ENCODE peak calls at places on chromosome 13, in four cellular contexts. G, S, H and R are unnamed samples.

GRCh38 chr13:24681930-24682329 is 1.7 kb downstream of the ATP12A start:
- DNase-seq in G (no peak), S (no peak), H (no peak), R (no peak)

GRCh38 chr13:49585220-49586157 is at the start of gene RCBTB1:
- DNase-seq in G (peak), S (peak), H (peak), R (peak)

GRCh38 chr13:60661514-60661913 is 264.5 kb downstream of the TDRD3 start:
- DNase-seq in G (no peak), S (no peak), H (no peak), R (no peak)

GRCh38 chr13:71718931-71719330 is 148.1 kb downstream of the DACH1 start:
- DNase-seq in G (no peak), S (no peak), H (no peak), R (no peak)

GRCh38 chr13:33053397-33054066 is 37.3 kb downstream of the KL start:
- DNase-seq in G (no peak), S (no peak), H (no peak), R (no peak)

GRCh38 chr13:83286737-83287136 is 595.5 kb downstream of the SLITRK1 start:
- DNase-seq in G (peak), S (no peak), H (no peak), R (no peak)

GRCh38 chr13:75486146-75486545 is 4.2 kb upstream of the TBC1D4 start:
- DNase-seq in G (no peak), S (no peak), H (no peak), R (no peak)

GRCh38 chr13:19159761-19160420 is 21.7 kb downstream of the TUBA3C start:
- DNase-seq in G (no peak), S (no peak), H (no peak), R (no peak)

GRCh38 chr13:110194456-110194855 is 112.5 kb downstream of the COL4A1 start:
- DNase-seq in G (no peak), S (no peak), H (no peak), R (no peak)

GRCh38 chr13:95948646-95949045 is 104.6 kb downstream of the UGGT2 start:
- DNase-seq in G (peak), S (no peak), H (no peak), R (no peak)

GRCh38 chr13:77751513-77752456 is 54.3 kb downstream of the SLAIN1 start:
- DNase-seq in G (peak), S (peak), H (peak), R (peak)

GRCh38 chr13:61728468-61728867 is 312.8 kb upstream of the PCDH20 start:
- DNase-seq in G (peak), S (peak), H (peak), R (no peak)

GRCh38 chr13:43663474-43664090 is 123.2 kb downstream of the ENOX1 start:
- DNase-seq in G (peak), S (no peak), H (no peak), R (no peak)

GRCh38 chr13:46181799-46182490 is at the start of gene LCP1:
- DNase-seq in G (no peak), S (no peak), H (no peak), R (no peak)

GRCh38 chr13:113741101-113741731 is 17.8 kb upstream of the TMEM255B start:
- DNase-seq in G (no peak), S (no peak), H (no peak), R (no peak)

GRCh38 chr13:43880930-43881329 is 1.2 kb downstream of the LACC1 start:
- DNase-seq in G (no peak), S (no peak), H (no peak), R (no peak)

GRCh38 chr13:111665691-111666095 is 345.3 kb downstream of the TEX29 start:
- DNase-seq in G (no peak), S (no peak), H (no peak), R (no peak)

GRCh38 chr13:30121666-30122065 is 185.7 kb downstream of the KATNAL1 start:
- DNase-seq in G (no peak), S (no peak), H (no peak), R (no peak)

GRCh38 chr13:45092668-45093067 is 27.6 kb upstream of the GTF2F2 start:
- DNase-seq in G (no peak), S (no peak), H (no peak), R (no peak)

GRCh38 chr13:31394491-31394890 is 194.7 kb downstream of the B3GLCT start:
- DNase-seq in G (no peak), S (no peak), H (no peak), R (peak)

GRCh38 chr13:102183509-102184182 is 218.2 kb downstream of the FGF14 start:
- DNase-seq in G (no peak), S (no peak), H (no peak), R (no peak)

GRCh38 chr13:28349901-28350654 is 144.8 kb downstream of the FLT1 start:
- DNase-seq in G (no peak), S (no peak), H (peak), R (no peak)

GRCh38 chr13:21069561-21070004 is 8.2 kb upstream of the LATS2 start:
- DNase-seq in G (peak), S (no peak), H (no peak), R (no peak)

GRCh38 chr13:31807090-31807541 is 67.8 kb downstream of the RXFP2 start:
- DNase-seq in G (peak), S (no peak), H (no peak), R (peak)

GRCh38 chr13:90943961-90944360 is 403.5 kb upstream of the MIR17HG start:
- DNase-seq in G (no peak), S (no peak), H (no peak), R (peak)

GRCh38 chr13:67281476-67281875 is 51.3 kb upstream of the PCDH9 start:
- DNase-seq in G (no peak), S (no peak), H (no peak), R (no peak)

GRCh38 chr13:80611310-80611709 is 270.4 kb upstream of the SPRY2 start:
- DNase-seq in G (no peak), S (no peak), H (no peak), R (no peak)

GRCh38 chr13:99471231-99472202 is 29.8 kb upstream of the TM9SF2 start:
- DNase-seq in G (peak), S (no peak), H (no peak), R (no peak)